ENCODE peak calls at places on chromosomes 16 and 17, in five cellular contexts. N, H, U, X and D are unnamed samples. For H3K27me3, the result is how much of the 10 kb centered on the place peaks cover.

GRCh38 chr16:58507963-58508670 is 7.2 kb upstream of the SETD6 start:
- DNase-seq in N (no peak), H (no peak), U (no peak), X (no peak), D (no peak)

GRCh38 chr17:60151355-60151754 is 1.6 kb downstream of the CA4 start:
- DNase-seq in N (no peak), H (no peak), U (no peak), X (no peak), D (no peak)

GRCh38 chr17:76376318-76377133 is 7.9 kb upstream of the SPHK1 start:
- DNase-seq in N (no peak), H (no peak), U (no peak), X (no peak), D (no peak)

GRCh38 chr17:4318596-4318995 is 47.9 kb downstream of the UBE2G1 start:
- DNase-seq in N (no peak), H (no peak), U (peak), X (no peak), D (no peak)

GRCh38 chr17:5035356-5035755 is at the start of gene SLC52A1:
- DNase-seq in N (peak), H (no peak), U (peak), X (no peak), D (no peak)

GRCh38 chr16:21104124-21104860 is 46.4 kb downstream of the DNAH3 start:
- DNase-seq in N (peak), H (no peak), U (no peak), X (no peak), D (peak)

GRCh38 chr16:1052791-1053521 is 19.6 kb upstream of the SSTR5 start:
- DNase-seq in N (no peak), H (no peak), U (no peak), X (no peak), D (no peak)

GRCh38 chr17:32494621-32495346 is 8.0 kb downstream of the CDK5R1 start:
- DNase-seq in N (no peak), H (no peak), U (no peak), X (no peak), D (no peak)

GRCh38 chr16:3878610-3879009 is 1.9 kb downstream of the CREBBP start:
- DNase-seq in N (no peak), H (no peak), U (no peak), X (no peak), D (no peak)

GRCh38 chr16:83631006-83631405 is 176.8 kb upstream of the HSBP1 start:
- DNase-seq in N (no peak), H (no peak), U (no peak), X (peak), D (peak)

GRCh38 chr16:16101585-16101984 is 121.7 kb downstream of the ABCC6 start:
- DNase-seq in N (no peak), H (no peak), U (no peak), X (no peak), D (no peak)

GRCh38 chr16:22189473-22190168 is 16.5 kb upstream of the EEF2K start:
- DNase-seq in N (no peak), H (no peak), U (peak), X (no peak), D (no peak)

GRCh38 chr16:69927056-69927757 is 23.9 kb upstream of the CLEC18A start:
- DNase-seq in N (no peak), H (no peak), U (no peak), X (no peak), D (no peak)

GRCh38 chr17:14206891-14207290 is 29.8 kb downstream of the CDRT15 start:
- DNase-seq in N (no peak), H (no peak), U (no peak), X (no peak), D (no peak)

GRCh38 chr16:11131706-11132105 is 124.3 kb downstream of the SOCS1 start:
- DNase-seq in N (no peak), H (no peak), U (no peak), X (no peak), D (no peak)

GRCh38 chr17:28347261-28347891 is 10.0 kb downstream of the POLDIP2 start:
- DNase-seq in N (no peak), H (peak), U (peak), X (no peak), D (peak)

GRCh38 chr16:2819939-2820835 is 3.1 kb downstream of the PRSS21 start:
- DNase-seq in N (peak), H (no peak), U (no peak), X (no peak), D (no peak)

GRCh38 chr17:76789235-76789788 is 51.4 kb downstream of the MFSD11 start:
- DNase-seq in N (no peak), H (no peak), U (no peak), X (peak), D (no peak)

GRCh38 chr16:58652741-58653140 is 23.1 kb upstream of the CNOT1 start:
- DNase-seq in N (peak), H (no peak), U (no peak), X (no peak), D (no peak)

GRCh38 chr16:84061236-84061830 is 18.7 kb upstream of the SLC38A8 start:
- DNase-seq in N (no peak), H (no peak), U (no peak), X (no peak), D (no peak)

GRCh38 chr17:4142107-4142900 is 526 bp downstream of the ZZEF1 start:
- DNase-seq in N (peak), H (no peak), U (no peak), X (peak), D (no peak)

GRCh38 chr17:44159519-44160210 is 10.8 kb upstream of the ASB16 start:
- DNase-seq in N (no peak), H (no peak), U (no peak), X (no peak), D (no peak)

GRCh38 chr16:88784074-88784855 is 755 bp downstream of the PIEZO1 start:
- DNase-seq in N (peak), H (no peak), U (peak), X (peak), D (no peak)

GRCh38 chr16:67697407-67697806 is 21.7 kb downstream of the GFOD2 start:
- DNase-seq in N (no peak), H (no peak), U (no peak), X (no peak), D (no peak)

GRCh38 chr17:20156196-20157077 is 147.3 kb downstream of the SPECC1 start:
- DNase-seq in N (peak), H (no peak), U (peak), X (peak), D (no peak)

GRCh38 chr16:6709736-6710135 is 622.9 kb upstream of the RBFOX1 start:
- DNase-seq in N (no peak), H (no peak), U (no peak), X (no peak), D (no peak)

GRCh38 chr16:67463059-67463458 is 17.9 kb downstream of the ATP6V0D1 start:
- DNase-seq in N (no peak), H (no peak), U (no peak), X (no peak), D (no peak)

GRCh38 chr17:66920965-66921364 is 43.5 kb upstream of the CACNG4 start:
- DNase-seq in N (no peak), H (no peak), U (peak), X (no peak), D (no peak)

GRCh38 chr17:32931686-32932085 is 3.7 kb downstream of the TMEM98 start:
- DNase-seq in N (no peak), H (no peak), U (peak), X (no peak), D (no peak)

GRCh38 chr17:62823111-62823895 is 15.2 kb upstream of the MARCHF10 start:
- DNase-seq in N (no peak), H (no peak), U (peak), X (no peak), D (no peak)

GRCh38 chr17:80981062-80981902 is 10.4 kb upstream of the CHMP6 start:
- DNase-seq in N (peak), H (no peak), U (no peak), X (no peak), D (no peak)

GRCh38 chr17:64632193-64632592 is 29.9 kb downstream of the SMURF2 start:
- DNase-seq in N (no peak), H (no peak), U (no peak), X (no peak), D (no peak)

GRCh38 chr16:65548470-65548869 is 426.6 kb upstream of the CDH11 start:
- DNase-seq in N (peak), H (no peak), U (no peak), X (no peak), D (no peak)

GRCh38 chr17:39599665-39600468 is 7.9 kb downstream of the NEUROD2 start:
- DNase-seq in N (no peak), H (no peak), U (no peak), X (no peak), D (no peak)

GRCh38 chr17:39598047-39598481 is 9.7 kb downstream of the NEUROD2 start:
- DNase-seq in N (no peak), H (no peak), U (no peak), X (no peak), D (no peak)

GRCh38 chr17:39600469-39601009 is 7.2 kb downstream of the NEUROD2 start:
- DNase-seq in N (no peak), H (no peak), U (no peak), X (no peak), D (no peak)

GRCh38 chr17:39598635-39599005 is 9.1 kb downstream of the NEUROD2 start:
- DNase-seq in N (no peak), H (no peak), U (no peak), X (no peak), D (no peak)

GRCh38 chr17:39599006-39599664 is 8.6 kb downstream of the NEUROD2 start:
- DNase-seq in N (peak), H (no peak), U (no peak), X (no peak), D (no peak)
- H3K4me3 ChIP-seq in N (no peak), H (no peak), U (no peak), X (no peak), D (no peak)

DNA sequence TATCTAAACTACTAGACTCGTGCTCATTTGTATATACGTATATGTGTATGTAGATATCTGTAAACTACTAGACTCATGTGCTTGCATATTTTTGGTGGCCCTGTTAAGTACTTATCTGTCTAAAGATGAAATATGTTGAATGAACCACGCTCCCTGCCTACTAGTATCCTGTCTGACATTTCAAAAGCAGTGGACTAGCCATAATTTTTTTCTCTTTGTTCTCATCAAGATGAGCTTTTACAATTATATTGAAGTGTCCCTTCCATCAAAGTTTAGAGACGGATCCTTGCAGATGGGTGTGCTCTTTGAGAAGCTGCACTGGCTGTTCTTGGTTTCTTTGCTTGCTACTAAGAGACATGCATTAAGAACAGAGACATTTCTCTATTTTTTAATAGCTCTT is 3.2 kb downstream of the CNTNAP4 start:
- DNase-seq in N (no peak), H (no peak), U (no peak), X (no peak), D (no peak)
- H3K27me3 ChIP-seq in N (under half), H (under half), U (under half), X (under half), D (under half)

GRCh38 chr16:62870554-62870953 is 834.3 kb upstream of the CDH8 start:
- DNase-seq in N (no peak), H (no peak), U (no peak), X (no peak), D (no peak)
- TF ChIP-seq CTCF in N (peak), H (no peak), U (no peak), X (no peak), D (no peak)

GRCh38 chr16:85308585-85309540 is 196.6 kb upstream of the CIBAR2 start:
- DNase-seq in N (no peak), H (no peak), U (no peak), X (no peak), D (no peak)

GRCh38 chr16:85311741-85312140 is 199.5 kb upstream of the CIBAR2 start:
- DNase-seq in N (no peak), H (no peak), U (no peak), X (no peak), D (no peak)

GRCh38 chr16:85307552-85308364 is 195.5 kb upstream of the CIBAR2 start:
- DNase-seq in N (no peak), H (no peak), U (no peak), X (no peak), D (no peak)

GRCh38 chr16:85310868-85311585 is 198.8 kb upstream of the CIBAR2 start:
- DNase-seq in N (no peak), H (no peak), U (no peak), X (no peak), D (no peak)

DNA sequence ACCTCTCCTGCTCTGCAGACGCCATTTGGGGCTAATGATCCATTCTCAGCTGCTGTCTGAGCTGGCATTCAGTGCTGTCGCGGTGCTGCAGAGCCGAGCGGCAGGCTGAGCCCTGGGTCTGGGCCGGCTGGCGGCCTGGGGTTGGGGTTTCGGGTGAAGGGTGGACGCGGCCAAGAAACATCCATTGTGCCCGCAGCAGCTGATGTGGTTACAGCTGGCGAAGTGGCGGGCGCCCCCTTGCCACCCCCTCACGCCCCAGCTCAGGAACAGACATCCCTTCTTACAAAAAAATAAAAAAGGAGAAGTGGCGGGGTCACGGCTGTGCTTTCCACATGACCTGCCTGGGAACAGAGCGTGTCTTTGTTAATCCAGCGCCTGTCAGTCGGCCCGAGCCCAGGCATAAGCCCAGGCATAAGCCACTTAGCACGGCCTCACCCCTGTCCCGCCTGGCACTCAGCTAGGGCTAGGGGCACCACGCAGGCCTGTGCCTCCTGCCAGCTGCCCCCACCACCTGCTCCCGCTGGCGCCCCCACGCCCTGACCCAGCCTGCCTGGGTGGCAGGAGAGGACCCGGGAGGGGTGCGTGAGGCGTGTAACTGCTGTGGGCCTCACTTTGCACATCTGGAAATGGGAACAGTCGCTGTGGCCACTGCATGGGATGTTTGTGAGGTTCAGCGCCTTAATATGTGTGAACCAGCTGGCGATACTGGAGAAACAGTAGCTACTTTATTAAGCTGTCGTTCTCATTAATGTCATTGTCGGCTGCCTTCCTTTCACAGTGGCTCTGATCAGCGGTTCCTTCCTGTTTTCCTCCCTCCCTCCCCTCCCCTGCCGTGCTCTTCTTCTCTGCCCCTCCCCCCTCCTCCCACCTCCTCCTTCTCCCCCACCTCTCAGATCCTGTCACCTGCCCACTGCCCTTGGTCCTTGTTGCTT is 197.7 kb upstream of the CIBAR2 start:
- DNase-seq in N (peak), H (no peak), U (no peak), X (no peak), D (no peak)
- H3K4me3 ChIP-seq in N (no peak), H (no peak), U (no peak), X (no peak), D (no peak)

GRCh38 chr17:49489348-49489747 is 5.7 kb upstream of the NGFR start:
- DNase-seq in N (no peak), H (no peak), U (no peak), X (no peak), D (no peak)
- H3K27me3 ChIP-seq in N (under half), H (half or more), U (under half), X (under half), D (under half)

GRCh38 chr17:1561420-1562177 is 993 bp downstream of the PITPNA start:
- DNase-seq in N (peak), H (no peak), U (no peak), X (no peak), D (no peak)
- TF ChIP-seq CTCF in N (peak), H (peak), U (peak), X (no peak), D (no peak)